ENCODE peak calls at places on chromosomes 1 and 21, in six cellular contexts. B is CD8-positive, alpha-beta memory T cell; R is psoas muscle; W is CD8-positive, alpha-beta T cell; K is pancreas; H is heart right ventricle. T is an unnamed sample.
A peak's percentile ranks its signal among the peaks of the same experiment; 100 is the strongest.

GRCh38 chr1:102234753-102235359 is 238.1 kb upstream of the OLFM3 start:
- DNase-seq in B (no peak), R (no peak), W (no peak), K (peak; percentile 46), H (no peak), T (no peak)

GRCh38 chr1:214123061-214123784 is 135.4 kb downstream of the PROX1 start:
- DNase-seq in B (no peak), R (no peak), W (no peak), K (peak; percentile 68), H (peak; percentile 42), T (no peak)

GRCh38 chr1:201218409-201218808 is 27.8 kb downstream of the IGFN1 start:
- DNase-seq in B (no peak), R (no peak), W (no peak), K (peak; percentile 29), H (no peak), T (no peak)

GRCh38 chr1:68346192-68346808 is 103.5 kb downstream of the RPE65 start:
- DNase-seq in B (no peak), R (no peak), W (no peak), K (no peak), H (no peak), T (no peak)

GRCh38 chr1:234611799-234612351 is 1.9 kb upstream of the IRF2BP2 start:
- DNase-seq in B (peak; percentile 55), R (peak; percentile 72), W (no peak), K (peak; percentile 63), H (peak; percentile 45), T (peak; percentile 31)

GRCh38 chr1:210751911-210752310 is 382.0 kb downstream of the KCNH1 start:
- DNase-seq in B (no peak), R (no peak), W (no peak), K (no peak), H (no peak), T (no peak)

GRCh38 chr1:201229771-201230635 is 39.4 kb downstream of the IGFN1 start:
- DNase-seq in B (no peak), R (no peak), W (no peak), K (no peak), H (no peak), T (no peak)

GRCh38 chr1:19310720-19311502 is 1.0 kb downstream of the AKR7A2 start:
- DNase-seq in B (peak; percentile 37), R (no peak), W (no peak), K (no peak), H (no peak), T (no peak)

GRCh38 chr1:244653439-244654283 is 735 bp downstream of the DESI2 start:
- DNase-seq in B (no peak), R (no peak), W (no peak), K (peak; percentile 65), H (no peak), T (peak; percentile 6)

GRCh38 chr1:33181906-33182305 is at the start of gene TRIM62:
- DNase-seq in B (peak; percentile 84), R (peak; percentile 93), W (peak; percentile 70), K (peak; percentile 93), H (peak; percentile 91), T (peak; percentile 76)

GRCh38 chr1:84907095-84907827 is 14.3 kb upstream of the LPAR3 start:
- DNase-seq in B (no peak), R (no peak), W (no peak), K (no peak), H (no peak), T (no peak)

GRCh38 chr1:1004780-1005697 is 5.1 kb upstream of the HES4 start:
- DNase-seq in B (no peak), R (peak; percentile 67), W (no peak), K (peak; percentile 77), H (no peak), T (no peak)

GRCh38 chr21:24260751-24261150 is 1346.5 kb downstream of the MRPL39 start:
- DNase-seq in B (no peak), R (no peak), W (no peak), K (no peak), H (no peak), T (no peak)

GRCh38 chr1:157359309-157360020 is 192.8 kb downstream of the FCRL5 start:
- DNase-seq in B (no peak), R (no peak), W (no peak), K (no peak), H (no peak), T (no peak)

GRCh38 chr1:84365225-84366221 is 32.8 kb upstream of the DNASE2B start:
- DNase-seq in B (no peak), R (no peak), W (no peak), K (no peak), H (no peak), T (no peak)

GRCh38 chr1:218439541-218440295 is 94.6 kb downstream of the TGFB2 start:
- DNase-seq in B (no peak), R (peak; percentile 80), W (no peak), K (no peak), H (peak; percentile 21), T (no peak)

GRCh38 chr1:9294440-9294773 is 1.7 kb downstream of the SPSB1 start:
- DNase-seq in B (no peak), R (peak; percentile 54), W (no peak), K (no peak), H (peak; percentile 26), T (no peak)

GRCh38 chr1:31572323-31573104 is 3.8 kb upstream of the TINAGL1 start:
- DNase-seq in B (no peak), R (no peak), W (no peak), K (no peak), H (no peak), T (no peak)

GRCh38 chr1:31036749-31037500 is 28.6 kb downstream of the PUM1 start:
- DNase-seq in B (no peak), R (no peak), W (no peak), K (no peak), H (no peak), T (no peak)

GRCh38 chr1:25641931-25642611 is 25.5 kb downstream of the MAN1C1 start:
- DNase-seq in B (peak; percentile 56), R (no peak), W (no peak), K (no peak), H (no peak), T (no peak)

GRCh38 chr1:54329337-54329954 is 76.7 kb downstream of the SSBP3 start:
- DNase-seq in B (no peak), R (no peak), W (no peak), K (no peak), H (no peak), T (no peak)

GRCh38 chr1:220189750-220190347 is 82.4 kb downstream of the RAB3GAP2 start:
- DNase-seq in B (no peak), R (no peak), W (no peak), K (no peak), H (no peak), T (no peak)

GRCh38 chr1:233364695-233365539 is 37.4 kb downstream of the MAP3K21 start:
- DNase-seq in B (no peak), R (no peak), W (no peak), K (no peak), H (no peak), T (no peak)

GRCh38 chr1:207828485-207829158 is 76.8 kb downstream of the CD46 start:
- DNase-seq in B (peak; percentile 73), R (peak; percentile 89), W (no peak), K (no peak), H (peak; percentile 84), T (peak; percentile 64)

GRCh38 chr1:84742653-84743052 is 52.4 kb upstream of the SSX2IP start:
- DNase-seq in B (no peak), R (no peak), W (no peak), K (no peak), H (no peak), T (no peak)

GRCh38 chr1:65423884-65424655 is 3.6 kb downstream of the LEPR start:
- DNase-seq in B (no peak), R (no peak), W (no peak), K (no peak), H (no peak), T (no peak)

GRCh38 chr21:15061284-15061683 is 3.5 kb downstream of the NRIP1 start:
- DNase-seq in B (no peak), R (no peak), W (no peak), K (no peak), H (no peak), T (no peak)

GRCh38 chr1:182960046-182960445 is 7.1 kb upstream of the SHCBP1L start:
- DNase-seq in B (no peak), R (no peak), W (no peak), K (no peak), H (no peak), T (no peak)
- H3K27ac ChIP-seq in B (no peak overlapping the region), R (no peak overlapping the region), W (no peak overlapping the region), K (no peak overlapping the region), H (no peak overlapping the region), T (no peak overlapping the region)

GRCh38 chr1:29362116-29362515 is 125.8 kb downstream of the PTPRU start:
- DNase-seq in B (no peak), R (no peak), W (no peak), K (no peak), H (no peak), T (no peak)

GRCh38 chr1:29361686-29362085 is 125.4 kb downstream of the PTPRU start:
- DNase-seq in B (no peak), R (no peak), W (no peak), K (no peak), H (no peak), T (no peak)

GRCh38 chr1:29362764-29363163 is 126.4 kb downstream of the PTPRU start:
- DNase-seq in B (no peak), R (no peak), W (no peak), K (no peak), H (no peak), T (no peak)

GRCh38 chr1:29364101-29364678 is 127.9 kb downstream of the PTPRU start:
- DNase-seq in B (no peak), R (no peak), W (no peak), K (no peak), H (no peak), T (no peak)

DNA sequence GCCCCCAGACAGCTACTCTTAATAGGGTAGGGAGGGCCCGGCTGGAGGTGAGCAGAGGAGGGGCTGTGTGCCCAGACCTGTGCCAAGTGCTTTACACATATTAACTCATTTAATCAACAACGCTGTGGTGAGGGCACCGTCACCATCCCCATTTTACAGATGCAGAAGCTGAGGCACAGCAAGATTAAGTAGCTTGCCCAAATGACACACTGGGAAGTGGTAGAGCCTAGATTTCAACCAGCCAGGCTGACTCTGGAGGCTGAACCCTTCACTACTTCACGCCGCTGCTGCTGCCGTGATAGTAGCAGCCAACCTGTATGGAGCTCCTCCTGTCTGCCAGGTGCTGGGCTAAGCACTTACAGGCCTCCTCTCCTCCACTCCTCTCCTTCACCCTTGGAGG is 127.2 kb downstream of the PTPRU start:
- DNase-seq in B (no peak), R (no peak), W (no peak), K (no peak), H (no peak), T (no peak)
- H3K9me3 ChIP-seq in B (no peaks in the 10 kb centered on the region), R (no peaks in the 10 kb centered on the region), W (no peaks in the 10 kb centered on the region), K (no peaks in the 10 kb centered on the region), H (no peaks in the 10 kb centered on the region), T (no peaks in the 10 kb centered on the region)

GRCh38 chr1:109822749-109823542 is 59.2 kb upstream of the EPS8L3 start:
- DNase-seq in B (no peak), R (no peak), W (no peak), K (no peak), H (no peak), T (no peak)
- H3K27ac ChIP-seq in B (peak overlapping the region; percentile 64), R (peak overlapping the region; percentile 80), W (no peak overlapping the region), K (no peak overlapping the region), H (no peak overlapping the region), T (no peak overlapping the region)

DNA sequence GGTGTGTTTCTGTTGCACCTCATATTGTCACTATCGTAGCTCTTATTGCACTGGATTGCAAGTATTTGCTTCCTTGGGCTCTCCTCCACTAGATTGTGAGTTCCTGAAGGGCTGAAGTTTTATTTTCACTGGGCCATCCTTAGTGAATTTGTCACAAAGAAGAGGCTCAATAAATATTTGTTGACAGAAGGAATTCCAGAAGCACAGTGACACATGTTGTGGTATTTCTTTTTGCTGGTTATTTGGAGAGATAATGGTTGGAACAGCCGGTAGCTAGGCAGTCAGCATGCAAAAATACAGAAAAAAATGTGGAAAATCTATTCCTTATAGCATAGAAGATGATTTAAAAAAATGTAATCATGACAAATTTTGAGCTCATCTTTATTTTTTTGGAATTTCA is 129.9 kb upstream of the ZRANB2 start:
- DNase-seq in B (no peak), R (no peak), W (no peak), K (no peak), H (no peak), T (no peak)
- H3K9me3 ChIP-seq in B (no peaks in the 10 kb centered on the region), R (no peaks in the 10 kb centered on the region), W (no peaks in the 10 kb centered on the region), K (no peaks in the 10 kb centered on the region), H (no peaks in the 10 kb centered on the region), T (peaks cover 12% of the 10 kb centered on the region)